ENCODE peak calls at places on chromosomes 13 and 19, in ten cellular contexts. Q is tibial nerve, I is sigmoid colon, K is endothelial cell of umbilical vein, H is heart left ventricle, P is spleen, Z is HCT116, B is uterus, A is right lobe of liver, W is GM12878. N is an unnamed sample.
A peak's percentile ranks its signal among the peaks of the same experiment; 100 is the strongest.

GRCh38 chr13:21203132-21203531 is 26.7 kb downstream of the MRPL57 start:
- DNase-seq in Q (no peak), I (no peak), K (no peak), H (no peak), P (no peak), Z (no peak), B (no peak), A (no peak), W (no peak), N (no peak)

GRCh38 chr13:61989984-61990383 is 574.3 kb upstream of the PCDH20 start:
- DNase-seq in Q (no peak), I (no peak), K (no peak), H (no peak), P (no peak), Z (no peak), B (no peak), A (no peak), W (no peak), N (no peak)

GRCh38 chr13:66114127-66114526 is 1116.0 kb downstream of the PCDH9 start:
- DNase-seq in Q (no peak), I (no peak), K (no peak), H (no peak), P (no peak), Z (no peak), B (no peak), A (no peak), W (no peak), N (no peak)

GRCh38 chr13:38228322-38228721 is 121.3 kb upstream of the UFM1 start:
- DNase-seq in Q (no peak), I (no peak), K (no peak), H (no peak), P (no peak), Z (no peak), B (no peak), A (no peak), W (no peak), N (no peak)

GRCh38 chr19:6088677-6089063 is 21.6 kb downstream of the RFX2 start:
- DNase-seq in Q (no peak), I (no peak), K (peak; percentile 64), H (no peak), P (no peak), Z (no peak), B (no peak), A (no peak), W (no peak), N (no peak)

GRCh38 chr13:106474906-106475305 is 60.6 kb downstream of the EFNB2 start:
- DNase-seq in Q (no peak), I (no peak), K (no peak), H (no peak), P (no peak), Z (no peak), B (no peak), A (no peak), W (no peak), N (no peak)

GRCh38 chr19:3275068-3275582 is 50.7 kb downstream of the CELF5 start:
- DNase-seq in Q (no peak), I (no peak), K (no peak), H (no peak), P (no peak), Z (peak; percentile 36), B (no peak), A (no peak), W (no peak), N (no peak)

GRCh38 chr19:48900477-48901452 is 653 bp downstream of the NUCB1 start:
- DNase-seq in Q (no peak), I (peak; percentile 74), K (peak; percentile 29), H (no peak), P (peak; percentile 85), Z (no peak), B (no peak), A (no peak), W (no peak), N (no peak)

GRCh38 chr13:108267338-108267737 is 2.2 kb upstream of the TNFSF13B start:
- DNase-seq in Q (no peak), I (no peak), K (no peak), H (peak; percentile 27), P (no peak), Z (no peak), B (no peak), A (no peak), W (no peak), N (no peak)

GRCh38 chr13:108270442-108270841 is 924 bp downstream of the TNFSF13B start:
- DNase-seq in Q (no peak), I (no peak), K (no peak), H (no peak), P (peak; percentile 68), Z (no peak), B (no peak), A (no peak), W (no peak), N (no peak)

GRCh38 chr13:108268713-108269112 is 805 bp upstream of the TNFSF13B start:
- DNase-seq in Q (no peak), I (no peak), K (no peak), H (no peak), P (no peak), Z (no peak), B (no peak), A (no peak), W (no peak), N (no peak)

GRCh38 chr13:108272333-108272732 is 2.8 kb downstream of the TNFSF13B start:
- DNase-seq in Q (no peak), I (no peak), K (peak; percentile 21), H (no peak), P (no peak), Z (no peak), B (no peak), A (no peak), W (no peak), N (no peak)

GRCh38 chr13:108269601-108270328 is at the start of gene TNFSF13B:
- DNase-seq in Q (no peak), I (peak; percentile 62), K (peak; percentile 18), H (peak; percentile 48), P (peak; percentile 93), Z (no peak), B (no peak), A (peak; percentile 70), W (peak; percentile 74), N (peak; percentile 50)
- H3K27ac ChIP-seq in Q (peak within 1 kb of the TSS; percentile 79), I (peak within 1 kb of the TSS; percentile 54), K (no peak within 1 kb of the TSS), H (peak within 1 kb of the TSS; percentile 69), P (peak within 1 kb of the TSS; percentile 60), Z (no peak within 1 kb of the TSS), B (peak within 1 kb of the TSS; percentile 13), A (peak within 1 kb of the TSS; percentile 71), W (peak within 1 kb of the TSS; percentile 81), N (peak within 1 kb of the TSS; percentile 53)

GRCh38 chr19:54464044-54464623 is 556 bp upstream of the LENG9 start:
- DNase-seq in Q (peak; percentile 72), I (peak; percentile 92), K (peak; percentile 61), H (peak; percentile 88), P (peak; percentile 95), Z (peak; percentile 97), B (peak; percentile 81), A (peak; percentile 95), W (peak; percentile 96), N (peak; percentile 93)

GRCh38 chr19:54462072-54462712 is 1.4 kb downstream of the LENG9 start:
- DNase-seq in Q (no peak), I (peak; percentile 71), K (peak; percentile 19), H (no peak), P (peak; percentile 87), Z (no peak), B (no peak), A (no peak), W (no peak), N (no peak)

GRCh38 chr19:54463531-54464043 is at the start of gene LENG9:
- DNase-seq in Q (peak; percentile 100), I (peak; percentile 99), K (peak; percentile 98), H (peak; percentile 99), P (peak; percentile 99), Z (peak; percentile 99), B (peak; percentile 97), A (peak; percentile 99), W (no peak), N (peak; percentile 100)

GRCh38 chr19:54461201-54462071 is 2.1 kb downstream of the LENG9 start:
- DNase-seq in Q (no peak), I (no peak), K (peak; percentile 22), H (no peak), P (peak; percentile 80), Z (no peak), B (no peak), A (no peak), W (no peak), N (no peak)

DNA sequence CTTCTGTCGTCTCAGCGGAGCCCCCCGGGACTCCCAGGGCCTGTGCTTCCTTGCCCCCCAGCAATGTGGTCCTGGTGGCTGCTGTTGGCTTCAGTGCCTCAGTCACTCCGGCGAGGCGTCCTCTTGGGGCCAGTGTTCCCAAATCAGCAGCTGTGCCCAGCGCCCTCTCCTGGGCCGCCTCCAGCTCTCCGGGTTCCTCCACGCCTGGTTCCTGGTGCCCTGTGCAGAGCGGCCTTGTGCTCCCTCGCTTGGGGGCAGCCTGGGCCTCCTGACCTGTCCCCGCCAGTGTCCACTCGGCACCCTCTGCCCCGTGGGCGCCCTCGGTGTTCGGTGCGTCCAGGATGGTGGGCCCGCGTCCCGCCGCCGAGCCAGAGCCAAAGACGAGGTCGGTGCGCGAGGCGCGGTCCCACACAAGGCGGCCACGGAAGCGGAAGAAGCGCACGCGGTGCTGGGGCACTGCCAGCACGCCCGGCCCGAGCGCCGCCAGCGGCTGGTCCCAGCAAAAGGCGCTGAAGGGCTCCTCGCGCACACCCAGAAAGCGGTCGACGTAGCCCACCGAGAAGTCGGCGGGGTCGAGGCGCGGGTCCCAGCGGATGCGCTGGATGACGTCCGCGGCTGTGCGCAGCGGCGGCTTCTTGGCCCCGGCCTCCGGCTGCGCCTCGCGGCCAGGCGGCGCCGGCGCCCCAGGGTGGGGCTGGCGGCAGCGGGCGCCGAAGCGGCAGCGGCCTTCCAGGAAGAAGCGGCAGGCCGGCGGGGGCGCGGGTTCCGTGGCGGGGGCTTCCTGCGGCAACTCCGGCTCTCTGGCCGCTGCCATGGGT is 656 bp downstream of the LENG9 start:
- DNase-seq in Q (peak; percentile 32), I (peak; percentile 90), K (peak; percentile 72), H (peak; percentile 81), P (peak; percentile 94), Z (no peak), B (peak; percentile 55), A (peak; percentile 77), W (no peak), N (peak; percentile 86)
- TF ChIP-seq POLR2A in Q (no peak), I (no peak), K (no peak), H (no peak), P (no peak), Z (no peak), B (no peak), A (no peak), W (peak; percentile 79), N (no peak)

GRCh38 chr13:48904668-48905290 is 70.9 kb upstream of the FNDC3A start:
- DNase-seq in Q (no peak), I (no peak), K (no peak), H (no peak), P (no peak), Z (no peak), B (no peak), A (no peak), W (no peak), N (no peak)

GRCh38 chr13:48901786-48902185 is 73.9 kb upstream of the FNDC3A start:
- DNase-seq in Q (no peak), I (no peak), K (no peak), H (no peak), P (no peak), Z (no peak), B (no peak), A (no peak), W (no peak), N (no peak)

GRCh38 chr13:48906200-48906599 is 69.5 kb upstream of the FNDC3A start:
- DNase-seq in Q (no peak), I (no peak), K (no peak), H (no peak), P (no peak), Z (no peak), B (no peak), A (no peak), W (no peak), N (no peak)

GRCh38 chr13:48902421-48902820 is 73.3 kb upstream of the FNDC3A start:
- DNase-seq in Q (no peak), I (no peak), K (no peak), H (no peak), P (no peak), Z (no peak), B (no peak), A (peak; percentile 45), W (no peak), N (no peak)
- H3K27ac ChIP-seq in Q (no peak overlapping the region), I (no peak overlapping the region), K (no peak overlapping the region), H (no peak overlapping the region), P (no peak overlapping the region), Z (no peak overlapping the region), B (no peak overlapping the region), A (no peak overlapping the region), W (no peak overlapping the region), N (no peak overlapping the region)

GRCh38 chr19:9850235-9850959 is 15.3 kb downstream of the PIN1 start:
- DNase-seq in Q (no peak), I (no peak), K (no peak), H (no peak), P (no peak), Z (no peak), B (no peak), A (no peak), W (no peak), N (no peak)
- TF ChIP-seq POLR2A in Q (no peak), I (no peak), K (no peak), H (no peak), P (no peak), Z (no peak), B (no peak), A (no peak), W (no peak), N (no peak)

N was measured in Peyer's patch.